ENCODE peak calls at places on chromosomes 11 and 22, in five cellular contexts. W, T, L, N and H are unnamed samples.

GRCh38 chr11:27239305-27239942 is 123.6 kb downstream of the CCDC34 start:
- DNase-seq in W (peak), T (no peak), L (no peak), N (no peak), H (no peak)

GRCh38 chr11:68542617-68543016 is 82.1 kb downstream of the PPP6R3 start:
- DNase-seq in W (peak), T (no peak), L (peak), N (no peak), H (peak)

GRCh38 chr11:35165416-35166368 is 26.7 kb downstream of the CD44 start:
- DNase-seq in W (peak), T (peak), L (peak), N (no peak), H (peak)

GRCh38 chr11:11262171-11262920 is 90.7 kb downstream of the CSNK2A3 start:
- DNase-seq in W (no peak), T (no peak), L (no peak), N (no peak), H (no peak)

GRCh38 chr22:44746836-44747519 is 5.4 kb upstream of the ARHGAP8 start:
- DNase-seq in W (peak), T (no peak), L (no peak), N (no peak), H (no peak)

GRCh38 chr11:133382217-133382746 is 150.0 kb downstream of the OPCML start:
- DNase-seq in W (no peak), T (no peak), L (no peak), N (no peak), H (no peak)

GRCh38 chr22:46326066-46326680 is 9.3 kb upstream of the TRMU start:
- DNase-seq in W (no peak), T (no peak), L (no peak), N (no peak), H (no peak)

GRCh38 chr22:33126881-33127280 is 68.7 kb upstream of the SYN3 start:
- DNase-seq in W (no peak), T (no peak), L (peak), N (peak), H (peak)

GRCh38 chr11:120034176-120034575 is 103.7 kb downstream of the TRIM29 start:
- DNase-seq in W (no peak), T (no peak), L (no peak), N (no peak), H (no peak)

GRCh38 chr11:116379185-116379828 is 393.5 kb downstream of the BUD13 start:
- DNase-seq in W (peak), T (peak), L (peak), N (no peak), H (peak)

GRCh38 chr22:23713696-23714595 is 23.1 kb downstream of the RGL4 start:
- DNase-seq in W (no peak), T (no peak), L (no peak), N (no peak), H (no peak)

GRCh38 chr11:27204527-27204926 is 158.5 kb downstream of the CCDC34 start:
- DNase-seq in W (no peak), T (peak), L (peak), N (no peak), H (no peak)

GRCh38 chr22:36237462-36238347 is 1.6 kb downstream of the APOL2 start:
- DNase-seq in W (no peak), T (peak), L (no peak), N (peak), H (peak)

GRCh38 chr11:89436071-89436470 is 55.1 kb downstream of the NOX4 start:
- DNase-seq in W (peak), T (no peak), L (peak), N (no peak), H (peak)

GRCh38 chr11:16605440-16605970 is 132.9 kb upstream of the C11orf58 start:
- DNase-seq in W (peak), T (no peak), L (peak), N (no peak), H (peak)

GRCh38 chr11:61554172-61554988 is 26.5 kb downstream of the SYT7 start:
- DNase-seq in W (no peak), T (no peak), L (no peak), N (no peak), H (no peak)

GRCh38 chr22:17678817-17679385 is 40.3 kb downstream of the BCL2L13 start:
- DNase-seq in W (no peak), T (peak), L (no peak), N (no peak), H (no peak)

GRCh38 chr11:114296190-114296978 is at the start of gene NNMT:
- DNase-seq in W (peak), T (no peak), L (peak), N (no peak), H (peak)

GRCh38 chr22:20422965-20423635 is 14.5 kb downstream of the SCARF2 start:
- DNase-seq in W (no peak), T (no peak), L (no peak), N (no peak), H (no peak)

GRCh38 chr11:76839326-76839725 is 21.4 kb upstream of the ACER3 start:
- DNase-seq in W (no peak), T (no peak), L (no peak), N (no peak), H (no peak)

GRCh38 chr11:121140369-121140768 is 39.3 kb downstream of the TECTA start:
- DNase-seq in W (no peak), T (no peak), L (no peak), N (no peak), H (no peak)

GRCh38 chr11:111047376-111047775 is 198.1 kb upstream of the POU2AF2 start:
- DNase-seq in W (peak), T (no peak), L (no peak), N (no peak), H (no peak)

GRCh38 chr11:86484164-86484794 is 109.6 kb downstream of the CCDC81 start:
- DNase-seq in W (peak), T (no peak), L (peak), N (no peak), H (peak)

GRCh38 chr11:122261546-122261945 is 145.5 kb upstream of the BLID start:
- DNase-seq in W (peak), T (no peak), L (no peak), N (no peak), H (no peak)

GRCh38 chr11:8089791-8090510 is 8.9 kb downstream of the TUB start:
- DNase-seq in W (no peak), T (no peak), L (no peak), N (no peak), H (no peak)

GRCh38 chr22:29784451-29785361 is 17.5 kb downstream of the UQCR10 start:
- DNase-seq in W (peak), T (no peak), L (no peak), N (peak), H (peak)

GRCh38 chr22:49072996-49073645 is 754.6 kb downstream of the BRD1 start:
- DNase-seq in W (no peak), T (no peak), L (no peak), N (no peak), H (no peak)

GRCh38 chr11:61110255-61111059 is 8.2 kb downstream of the CD5 start:
- DNase-seq in W (no peak), T (no peak), L (no peak), N (no peak), H (no peak)

GRCh38 chr22:30221121-30221992 is 25.2 kb downstream of the LIF start:
- DNase-seq in W (no peak), T (peak), L (no peak), N (no peak), H (no peak)

DNA sequence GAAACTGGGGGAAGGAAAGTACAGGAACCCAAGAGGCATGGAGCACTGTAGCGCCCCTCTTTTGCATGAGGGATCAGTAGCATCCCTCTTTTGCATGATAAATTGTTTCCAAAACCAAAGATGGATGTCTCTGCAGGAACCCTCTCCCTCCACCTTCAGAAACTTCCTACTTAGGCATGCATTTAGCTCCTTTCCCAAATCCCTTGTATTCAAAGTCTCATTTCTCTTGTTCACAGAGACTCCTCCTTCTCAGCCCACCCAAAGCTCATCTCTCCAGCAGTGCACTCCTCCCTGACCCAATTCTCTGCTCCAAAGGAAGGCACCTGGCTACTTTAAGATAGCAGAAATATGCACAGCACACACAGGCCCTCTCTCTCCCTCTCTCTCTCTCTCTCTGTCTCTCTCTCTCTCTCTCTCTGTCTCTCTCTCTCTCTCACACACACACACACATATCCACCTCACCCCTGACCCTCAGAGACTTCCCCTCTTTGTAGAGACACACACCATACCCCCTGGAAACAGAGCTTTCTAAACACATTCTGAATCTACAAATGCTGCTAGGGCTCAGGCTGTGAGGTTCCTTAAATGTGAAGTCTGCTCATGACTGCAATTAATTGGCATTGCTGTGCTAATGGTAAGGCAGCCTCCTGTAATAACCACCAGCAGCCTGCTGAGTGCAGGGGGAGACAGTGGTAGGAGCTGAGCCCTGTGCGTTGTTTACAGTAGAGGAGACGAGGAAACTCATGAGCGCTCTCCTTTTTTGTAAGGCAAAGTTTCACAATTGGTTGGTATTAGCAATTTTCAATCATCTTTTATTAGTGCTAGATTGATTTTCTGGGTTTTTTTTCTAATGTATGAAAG is 519.6 kb downstream of the NTM start:
- DNase-seq in W (peak), T (peak), L (no peak), N (no peak), H (no peak)
- TF ChIP-seq CTCF in W (peak), T (no peak), L (no peak), N (no peak), H (no peak)

DNA sequence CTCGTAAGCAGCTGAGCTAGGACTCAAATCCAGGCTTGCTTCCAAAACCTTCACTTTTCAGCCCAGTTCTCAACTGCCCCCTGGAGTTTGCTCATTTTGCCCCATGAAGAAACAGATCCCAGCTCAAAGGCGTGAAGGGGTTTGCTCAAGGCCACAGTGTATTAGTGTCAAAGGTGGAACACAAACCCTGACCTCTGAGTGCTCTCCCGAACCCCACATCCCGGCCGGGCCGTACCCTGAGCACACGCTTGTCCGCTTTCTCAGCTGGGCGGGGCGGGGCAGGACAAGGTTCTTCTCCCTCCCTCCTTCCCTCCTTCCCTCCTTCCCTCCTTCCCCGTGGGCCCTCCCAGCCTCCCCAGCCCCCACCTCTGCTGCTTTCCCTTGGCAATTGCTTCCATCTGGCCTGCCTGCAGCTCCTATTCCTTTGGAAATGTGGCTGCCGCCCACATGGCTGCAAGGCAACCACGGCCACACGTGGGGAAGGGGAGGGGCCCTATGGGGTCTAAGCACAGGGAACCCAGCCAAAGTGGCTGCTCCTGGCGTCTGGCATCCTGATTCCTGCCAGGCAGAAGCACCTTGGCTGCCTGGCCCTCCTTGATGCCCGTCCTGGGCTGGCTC is 4.1 kb downstream of the ST3GAL4 start:
- DNase-seq in W (peak), T (no peak), L (peak), N (peak), H (peak)
- TF ChIP-seq CTCF in W (no peak), T (no peak), L (no peak), N (no peak), H (peak)

DNA sequence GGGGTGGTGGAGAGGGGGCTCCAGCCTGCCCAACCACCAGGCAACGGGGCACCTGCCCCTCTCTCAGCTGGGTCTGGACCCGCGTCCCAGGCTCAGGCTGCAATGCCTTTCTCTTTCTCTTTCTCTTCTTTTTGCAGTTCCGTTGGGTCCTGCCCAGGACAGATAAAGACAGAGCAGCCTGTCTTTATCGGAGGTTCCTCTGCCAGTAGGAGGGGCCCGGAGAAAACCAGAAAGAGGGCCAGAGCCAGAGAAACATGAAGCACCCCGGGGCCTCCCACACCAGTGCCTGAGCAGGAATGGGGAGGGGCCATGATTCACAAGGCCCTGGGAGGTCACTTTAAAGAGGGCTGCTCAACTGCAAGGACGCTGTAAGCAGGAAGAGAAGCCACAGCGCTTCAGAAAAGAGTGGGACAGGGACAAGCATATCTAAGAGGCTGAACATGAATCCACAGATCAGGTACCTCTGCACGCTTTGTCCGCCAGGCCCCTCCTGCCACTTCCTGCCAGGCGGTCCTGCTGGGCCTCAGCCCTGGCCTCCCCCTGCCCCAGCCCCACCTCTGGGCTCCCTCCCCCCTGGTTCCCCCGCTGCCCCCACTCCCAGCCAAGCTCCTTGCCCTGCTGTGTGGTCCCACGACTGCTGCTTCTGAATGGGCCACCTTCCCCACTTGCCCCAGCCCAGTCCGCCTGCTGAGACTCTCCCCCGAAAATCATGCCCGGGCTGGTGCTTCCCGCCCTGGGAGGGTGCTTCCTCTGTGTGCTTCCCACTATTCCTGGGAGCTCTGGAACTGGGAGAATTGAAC is at the start of gene APOBEC3C:
- DNase-seq in W (peak), T (peak), L (peak), N (no peak), H (peak)
- TF ChIP-seq CTCF in W (peak), T (no peak), L (no peak), N (no peak), H (peak)

GRCh38 chr11:94997437-94997836 is 23.9 kb downstream of the KDM4D start:
- DNase-seq in W (no peak), T (no peak), L (peak), N (no peak), H (no peak)
- TF ChIP-seq CTCF in W (no peak), T (no peak), L (no peak), N (no peak), H (no peak)

DNA sequence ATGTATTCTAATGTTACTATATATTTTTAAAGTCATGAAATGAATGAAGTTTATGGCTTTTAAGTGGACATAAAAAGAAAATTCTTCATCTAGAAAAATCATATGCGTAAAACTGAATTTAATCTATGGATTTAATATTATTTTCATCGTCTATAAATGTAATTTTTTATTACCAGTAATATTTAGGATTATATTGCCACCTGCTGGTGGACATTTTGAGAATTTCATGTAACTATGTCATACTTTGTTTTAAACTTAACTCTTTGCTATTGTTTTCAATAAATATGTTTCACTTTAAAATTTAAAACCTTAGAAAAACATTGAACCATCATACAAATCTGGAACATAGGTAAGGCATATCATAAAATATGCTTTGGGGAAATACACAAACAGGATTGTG is 66.5 kb upstream of the CEP126 start:
- DNase-seq in W (peak), T (peak), L (peak), N (no peak), H (peak)
- TF ChIP-seq CTCF in W (peak), T (no peak), L (peak), N (peak), H (peak)

GRCh38 chr11:1197886-1198765 is 24.7 kb upstream of the MUC5B start:
- DNase-seq in W (no peak), T (no peak), L (no peak), N (no peak), H (no peak)
- TF ChIP-seq CTCF in W (no peak), T (no peak), L (no peak), N (no peak), H (no peak)